ENCODE peak calls at places on chromosomes 16 and 17, in seven cellular contexts. B is cardiac muscle cell, Y is left lung, F is HFF-Myc, E is uterus, U is tibial nerve, R is epithelial cell of esophagus. M is an unnamed sample.
A peak's percentile ranks its signal among the peaks of the same experiment; 100 is the strongest.

GRCh38 chr17:37610971-37611370 is 1.8 kb upstream of the SYNRG start:
- DNase-seq in Y (no peak), U (no peak), B (no peak), E (no peak), R (no peak), F (no peak), M (no peak)

GRCh38 chr17:13575922-13576419 is 25.8 kb downstream of the HS3ST3A1 start:
- DNase-seq in B (no peak), Y (no peak), R (no peak), E (no peak), U (no peak), F (no peak), M (peak; percentile 39)

GRCh38 chr17:35871415-35871814 is 2.7 kb upstream of the HEATR9 start:
- DNase-seq in U (no peak), E (no peak), B (peak; percentile 14), R (no peak), F (no peak), Y (no peak), M (no peak)

GRCh38 chr16:56329887-56330286 is 95.5 kb downstream of the AMFR start:
- DNase-seq in E (no peak), R (no peak), Y (peak; percentile 44), F (no peak), B (no peak), U (no peak), M (no peak)

GRCh38 chr16:52068447-52069074 is 478.4 kb downstream of the TOX3 start:
- DNase-seq in B (peak; percentile 21), U (no peak), R (peak; percentile 57), E (no peak), F (no peak), Y (no peak), M (no peak)

GRCh38 chr17:34125921-34126320 is 129.2 kb upstream of the CCL2 start:
- DNase-seq in F (no peak), U (no peak), E (no peak), B (no peak), R (no peak), Y (no peak), M (no peak)

GRCh38 chr17:37694734-37695133 is 50.1 kb downstream of the HNF1B start:
- DNase-seq in R (no peak), U (no peak), F (no peak), E (no peak), Y (no peak), B (no peak), M (no peak)

GRCh38 chr17:75181110-75181509 is 1.6 kb downstream of the SUMO2 start:
- DNase-seq in R (no peak), F (no peak), Y (no peak), B (no peak), E (no peak), U (no peak), M (no peak)

GRCh38 chr17:17114592-17115225 is 72.5 kb downstream of the MPRIP start:
- DNase-seq in F (no peak), B (no peak), R (no peak), U (no peak), Y (peak; percentile 34), E (no peak), M (no peak)

GRCh38 chr17:70857351-70857750 is 688.0 kb downstream of the KCNJ2 start:
- DNase-seq in U (no peak), E (no peak), B (no peak), F (no peak), R (peak; percentile 51), Y (no peak), M (no peak)

GRCh38 chr16:58854392-58854791 is 120.3 kb upstream of the GOT2 start:
- DNase-seq in B (no peak), F (no peak), U (no peak), R (no peak), Y (no peak), E (no peak), M (no peak)

GRCh38 chr17:4533522-4534502 is 21.4 kb downstream of the MYBBP1A start:
- DNase-seq in B (no peak), U (no peak), E (no peak), Y (no peak), R (no peak), F (no peak), M (no peak)

GRCh38 chr16:77037696-77038347 is 153.2 kb upstream of the MON1B start:
- DNase-seq in B (no peak), E (no peak), U (no peak), F (no peak), R (peak; percentile 55), Y (no peak), M (no peak)

GRCh38 chr16:70160821-70161220 is 12.8 kb upstream of the CLEC18C start:
- DNase-seq in E (no peak), B (no peak), U (no peak), Y (peak; percentile 54), R (no peak), F (no peak), M (no peak)

GRCh38 chr17:31698751-31699150 is 160.3 kb downstream of the COPRS start:
- DNase-seq in Y (no peak), R (no peak), U (no peak), F (no peak), E (no peak), B (no peak), M (no peak)

GRCh38 chr17:31695456-31696090 is 163.5 kb downstream of the COPRS start:
- DNase-seq in U (no peak), R (no peak), Y (no peak), B (peak; percentile 36), F (no peak), E (no peak), M (no peak)

GRCh38 chr17:31696703-31697325 is 162.2 kb downstream of the COPRS start:
- DNase-seq in Y (no peak), E (no peak), U (no peak), B (no peak), F (no peak), R (no peak), M (no peak)

GRCh38 chr17:31697838-31698237 is 161.2 kb downstream of the COPRS start:
- DNase-seq in B (no peak), E (no peak), Y (no peak), R (no peak), U (no peak), F (no peak), M (no peak)

DNA sequence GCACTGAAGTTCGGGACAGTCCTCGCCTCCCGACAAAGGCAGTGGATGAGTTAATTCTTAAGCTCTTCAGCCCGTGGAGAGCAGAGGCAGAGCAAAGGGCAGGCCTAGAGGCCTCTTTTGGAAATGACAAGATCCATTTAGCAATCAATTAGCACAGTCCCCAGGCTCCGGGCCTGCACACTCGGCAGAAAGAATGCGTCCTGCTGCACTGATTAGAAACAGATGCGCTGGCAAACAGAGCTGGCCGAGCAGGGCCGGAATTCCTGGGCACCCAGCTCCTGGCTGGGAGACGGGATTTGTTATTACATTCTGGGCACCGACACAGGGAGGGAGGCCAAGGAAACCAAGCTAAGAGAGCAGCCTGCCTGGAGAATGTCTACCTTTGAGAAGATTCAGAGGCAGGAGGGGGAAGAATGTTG is 162.9 kb downstream of the COPRS start:
- DNase-seq in B (peak; percentile 95), E (peak; percentile 82), F (peak; percentile 82), U (peak; percentile 72), Y (no peak), R (no peak), M (peak; percentile 95)
- TF ChIP-seq CTCF in B (peak; percentile 26), E (no peak), F (no peak), U (no peak), Y (no peak), R (no peak), M (peak; percentile 30)

DNA sequence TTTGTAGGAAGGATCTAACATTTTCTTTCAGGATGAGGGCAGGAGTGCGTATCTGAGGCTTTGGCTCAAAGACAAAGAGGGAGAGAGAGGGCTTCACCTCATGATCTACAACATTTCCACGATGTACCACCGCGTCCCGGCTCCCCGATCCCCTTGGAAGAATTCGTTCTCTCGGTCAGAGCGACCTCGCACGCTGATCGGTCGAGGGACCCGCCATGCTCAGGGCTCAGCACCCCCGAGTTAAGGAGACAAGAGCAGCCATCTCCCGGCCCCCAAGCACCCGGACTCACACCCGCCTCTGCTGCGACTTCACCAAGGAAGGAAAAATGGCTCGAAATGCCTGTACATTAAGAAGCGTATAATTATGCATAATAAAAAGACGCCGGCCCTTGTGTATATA is 89.5 kb upstream of the RPL38 start:
- DNase-seq in U (no peak), Y (no peak), F (no peak), E (no peak), R (no peak), B (no peak), M (no peak)
- H3K4me3 ChIP-seq in U (no peak overlapping the region), Y (no peak overlapping the region), F (no peak overlapping the region), E (no peak overlapping the region), R (no peak overlapping the region), B (no peak overlapping the region), M (no peak overlapping the region)

GRCh38 chr17:56478836-56479447 is 114.6 kb upstream of the NOG start:
- DNase-seq in Y (no peak), B (peak; percentile 6), F (no peak), U (peak; percentile 28), R (peak; percentile 38), E (no peak), M (no peak)
- TF ChIP-seq CTCF in Y (peak; percentile 38), B (peak; percentile 14), F (peak; percentile 43), U (no peak), R (peak; percentile 52), E (no peak), M (peak; percentile 59)

GRCh38 chr16:8960788-8961109 is 3.0 kb downstream of the USP7 start:
- DNase-seq in U (no peak), B (no peak), Y (no peak), E (no peak), R (no peak), F (no peak), M (no peak)

GRCh38 chr16:8961811-8962390 is 1.8 kb downstream of the USP7 start:
- DNase-seq in B (no peak), U (no peak), R (peak; percentile 8), E (no peak), F (no peak), Y (no peak), M (no peak)

GRCh38 chr16:8962393-8963009 is 1.2 kb downstream of the USP7 start:
- DNase-seq in E (no peak), Y (peak; percentile 84), U (no peak), B (no peak), F (no peak), R (peak; percentile 45), M (no peak)

GRCh38 chr16:8958344-8958808 is 5.3 kb downstream of the USP7 start:
- DNase-seq in E (no peak), Y (no peak), F (no peak), U (no peak), R (peak; percentile 9), B (peak; percentile 48), M (no peak)

DNA sequence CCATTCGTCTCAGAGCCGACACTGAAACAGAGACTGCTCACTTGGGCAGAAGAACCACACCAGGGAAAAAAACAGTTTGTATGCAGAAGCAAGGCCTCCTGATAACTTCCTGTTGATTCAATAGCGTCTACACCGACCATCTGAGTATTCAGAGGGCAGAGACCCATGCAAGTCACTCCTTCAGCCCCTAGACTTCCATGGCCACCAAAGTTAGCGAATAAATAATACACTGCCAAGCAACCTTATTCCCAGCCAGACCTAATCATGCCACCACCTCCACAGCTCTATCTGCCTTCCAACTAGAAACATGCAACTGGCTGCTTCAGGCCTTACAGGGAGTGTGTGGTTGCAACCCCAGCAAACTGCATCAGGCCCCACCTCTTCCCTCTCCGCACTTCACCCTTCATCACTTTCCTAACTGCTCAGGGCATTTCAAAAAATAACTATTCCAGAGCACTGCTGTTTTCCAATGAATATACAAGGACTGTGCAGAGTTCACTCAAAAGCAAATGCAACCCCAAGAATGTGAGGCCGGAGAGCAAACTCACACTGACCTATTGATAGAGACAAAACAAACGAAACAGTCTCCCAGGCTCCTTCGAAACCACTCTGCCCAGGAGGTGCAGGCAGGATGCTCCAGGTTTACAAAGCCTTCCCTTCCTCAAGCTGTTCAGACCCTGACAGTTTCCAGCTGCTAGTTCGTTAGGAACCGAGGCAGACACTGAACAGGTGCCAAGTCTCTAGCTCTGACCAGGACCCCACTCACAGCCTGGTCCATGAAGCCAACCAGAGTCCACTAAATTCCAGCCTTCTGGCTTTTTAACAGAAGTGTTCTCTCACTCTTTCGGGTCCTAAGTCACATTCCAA is 3.6 kb downstream of the USP7 start:
- DNase-seq in B (peak; percentile 34), F (no peak), U (no peak), R (no peak), E (no peak), Y (no peak), M (no peak)
- H3K4me3 ChIP-seq in B (no peak overlapping the region), F (peak overlapping the region; percentile 21), U (no peak overlapping the region), R (no peak overlapping the region), E (no peak overlapping the region), Y (no peak overlapping the region), M (no peak overlapping the region)

M was measured in astrocyte of the cerebellum.